ENCODE peak calls at places on chromosomes 16 and 17, in seven cellular contexts. One of them, this sample, is unnamed.

GRCh38 chr16:57570301-57571070 is 28.0 kb downstream of the ADGRG5 start:
- DNase-seq in hepatocyte: no peak
- DNase-seq in CD4-positive, alpha-beta memory T cell: no peak
- DNase-seq in cardiac muscle cell: no peak
- DNase-seq in colonic mucosa: no peak
- DNase-seq in substantia nigra: no peak
- DNase-seq in mammary epithelial cell: no peak
- DNase-seq in this sample: no peak

GRCh38 chr16:10465821-10466220 is 80.0 kb downstream of the ATF7IP2 start:
- DNase-seq in CD4-positive, alpha-beta memory T cell: no peak
- DNase-seq in colonic mucosa: no peak
- DNase-seq in hepatocyte: no peak
- DNase-seq in cardiac muscle cell: no peak
- DNase-seq in substantia nigra: no peak
- DNase-seq in mammary epithelial cell: no peak
- DNase-seq in this sample: no peak

GRCh38 chr16:49816782-49817370 is 39.0 kb downstream of the ZNF423 start:
- DNase-seq in CD4-positive, alpha-beta memory T cell: no peak
- DNase-seq in mammary epithelial cell: no peak
- DNase-seq in colonic mucosa: no peak
- DNase-seq in cardiac muscle cell: no peak
- DNase-seq in substantia nigra: no peak
- DNase-seq in hepatocyte: no peak
- DNase-seq in this sample: no peak

GRCh38 chr16:64363039-64363438 is 758.8 kb downstream of the CDH11 start:
- DNase-seq in cardiac muscle cell: no peak
- DNase-seq in colonic mucosa: no peak
- DNase-seq in mammary epithelial cell: no peak
- DNase-seq in substantia nigra: no peak
- DNase-seq in hepatocyte: no peak
- DNase-seq in CD4-positive, alpha-beta memory T cell: no peak
- DNase-seq in this sample: no peak

GRCh38 chr17:8447816-8448215 is 12.1 kb downstream of the NDEL1 start:
- DNase-seq in CD4-positive, alpha-beta memory T cell: no peak
- DNase-seq in mammary epithelial cell: no peak
- DNase-seq in cardiac muscle cell: peak; percentile 65
- DNase-seq in substantia nigra: no peak
- DNase-seq in colonic mucosa: no peak
- DNase-seq in hepatocyte: no peak
- DNase-seq in this sample: no peak

GRCh38 chr17:2402517-2402916 is 1.7 kb upstream of the MNT start:
- DNase-seq in mammary epithelial cell: no peak
- DNase-seq in substantia nigra: no peak
- DNase-seq in hepatocyte: no peak
- DNase-seq in CD4-positive, alpha-beta memory T cell: no peak
- DNase-seq in colonic mucosa: no peak
- DNase-seq in cardiac muscle cell: no peak
- DNase-seq in this sample: peak; percentile 28

GRCh38 chr17:78745407-78746088 is 36.5 kb downstream of the CYTH1 start:
- DNase-seq in hepatocyte: peak; percentile 66
- DNase-seq in CD4-positive, alpha-beta memory T cell: peak; percentile 56
- DNase-seq in mammary epithelial cell: no peak
- DNase-seq in cardiac muscle cell: peak; percentile 53
- DNase-seq in colonic mucosa: no peak
- DNase-seq in substantia nigra: no peak
- DNase-seq in this sample: no peak

GRCh38 chr16:27776556-27776955 is 226.6 kb downstream of the KATNIP start:
- DNase-seq in colonic mucosa: no peak
- DNase-seq in mammary epithelial cell: no peak
- DNase-seq in substantia nigra: peak; percentile 36
- DNase-seq in hepatocyte: no peak
- DNase-seq in cardiac muscle cell: no peak
- DNase-seq in CD4-positive, alpha-beta memory T cell: no peak
- DNase-seq in this sample: peak; percentile 76

GRCh38 chr16:30335598-30336474 is 19.3 kb downstream of the CD2BP2 start:
- DNase-seq in cardiac muscle cell: no peak
- DNase-seq in colonic mucosa: peak; percentile 34
- DNase-seq in hepatocyte: peak; percentile 37
- DNase-seq in substantia nigra: no peak
- DNase-seq in CD4-positive, alpha-beta memory T cell: no peak
- DNase-seq in mammary epithelial cell: peak; percentile 58
- DNase-seq in this sample: no peak

GRCh38 chr17:70114405-70114804 is 39.4 kb downstream of the KCNJ16 start:
- DNase-seq in hepatocyte: no peak
- DNase-seq in cardiac muscle cell: no peak
- DNase-seq in colonic mucosa: no peak
- DNase-seq in substantia nigra: no peak
- DNase-seq in CD4-positive, alpha-beta memory T cell: no peak
- DNase-seq in mammary epithelial cell: no peak
- DNase-seq in this sample: no peak

GRCh38 chr17:39606434-39607056 is 1.2 kb downstream of the NEUROD2 start:
- DNase-seq in substantia nigra: no peak
- DNase-seq in cardiac muscle cell: no peak
- DNase-seq in mammary epithelial cell: no peak
- DNase-seq in colonic mucosa: no peak
- DNase-seq in CD4-positive, alpha-beta memory T cell: no peak
- DNase-seq in hepatocyte: no peak
- DNase-seq in this sample: no peak

GRCh38 chr17:80254396-80255241 is 6.0 kb upstream of the RNF213 start:
- DNase-seq in substantia nigra: no peak
- DNase-seq in mammary epithelial cell: peak; percentile 87
- DNase-seq in hepatocyte: peak; percentile 78
- DNase-seq in colonic mucosa: peak; percentile 79
- DNase-seq in CD4-positive, alpha-beta memory T cell: peak; percentile 52
- DNase-seq in cardiac muscle cell: no peak
- DNase-seq in this sample: peak; percentile 96

GRCh38 chr17:17181666-17182600 is 24.2 kb downstream of the PLD6 start:
- DNase-seq in substantia nigra: no peak
- DNase-seq in mammary epithelial cell: no peak
- DNase-seq in cardiac muscle cell: no peak
- DNase-seq in hepatocyte: no peak
- DNase-seq in colonic mucosa: no peak
- DNase-seq in CD4-positive, alpha-beta memory T cell: peak; percentile 71
- DNase-seq in this sample: peak; percentile 43

GRCh38 chr17:17182601-17183136 is 23.5 kb downstream of the PLD6 start:
- DNase-seq in substantia nigra: no peak
- DNase-seq in cardiac muscle cell: no peak
- DNase-seq in colonic mucosa: no peak
- DNase-seq in hepatocyte: no peak
- DNase-seq in mammary epithelial cell: no peak
- DNase-seq in CD4-positive, alpha-beta memory T cell: no peak
- DNase-seq in this sample: no peak

GRCh38 chr17:17180741-17181525 is 25.2 kb downstream of the PLD6 start:
- DNase-seq in mammary epithelial cell: no peak
- DNase-seq in substantia nigra: no peak
- DNase-seq in hepatocyte: no peak
- DNase-seq in cardiac muscle cell: no peak
- DNase-seq in CD4-positive, alpha-beta memory T cell: no peak
- DNase-seq in colonic mucosa: no peak
- DNase-seq in this sample: peak; percentile 51

GRCh38 chr17:17186051-17186450 is 20.1 kb downstream of the PLD6 start:
- DNase-seq in hepatocyte: peak; percentile 54
- DNase-seq in CD4-positive, alpha-beta memory T cell: no peak
- DNase-seq in cardiac muscle cell: peak; percentile 24
- DNase-seq in colonic mucosa: no peak
- DNase-seq in mammary epithelial cell: peak; percentile 78
- DNase-seq in substantia nigra: no peak
- DNase-seq in this sample: peak; percentile 86

GRCh38 chr17:17183744-17184143 is 22.4 kb downstream of the PLD6 start:
- DNase-seq in substantia nigra: no peak
- DNase-seq in colonic mucosa: no peak
- DNase-seq in mammary epithelial cell: no peak
- DNase-seq in hepatocyte: no peak
- DNase-seq in cardiac muscle cell: peak; percentile 60
- DNase-seq in CD4-positive, alpha-beta memory T cell: no peak
- DNase-seq in this sample: no peak
- H3K27ac ChIP-seq in substantia nigra: no peak overlapping the region
- H3K27ac ChIP-seq in colonic mucosa: no peak overlapping the region
- H3K27ac ChIP-seq in mammary epithelial cell: no peak overlapping the region
- H3K27ac ChIP-seq in hepatocyte: no peak overlapping the region
- H3K27ac ChIP-seq in cardiac muscle cell: peak overlapping the region; percentile 67
- H3K27ac ChIP-seq in CD4-positive, alpha-beta memory T cell: peak overlapping the region; percentile 52
- H3K27ac ChIP-seq in this sample: no peak overlapping the region

GRCh38 chr17:869567-870530 is 87.7 kb downstream of the MRM3 start:
- DNase-seq in mammary epithelial cell: peak; percentile 96
- DNase-seq in cardiac muscle cell: no peak
- DNase-seq in colonic mucosa: no peak
- DNase-seq in CD4-positive, alpha-beta memory T cell: no peak
- DNase-seq in substantia nigra: no peak
- DNase-seq in hepatocyte: peak; percentile 68
- DNase-seq in this sample: no peak
- H3K27ac ChIP-seq in mammary epithelial cell: peak overlapping the region; percentile 89
- H3K27ac ChIP-seq in cardiac muscle cell: peak overlapping the region; percentile 13
- H3K27ac ChIP-seq in colonic mucosa: peak overlapping the region; percentile 61
- H3K27ac ChIP-seq in CD4-positive, alpha-beta memory T cell: no peak overlapping the region
- H3K27ac ChIP-seq in substantia nigra: no peak overlapping the region
- H3K27ac ChIP-seq in hepatocyte: peak overlapping the region; percentile 85
- H3K27ac ChIP-seq in this sample: peak overlapping the region; percentile 56

GRCh38 chr17:48871551-48872351 is 20.8 kb upstream of the ATP5MC1 start:
- DNase-seq in substantia nigra: no peak
- DNase-seq in CD4-positive, alpha-beta memory T cell: no peak
- DNase-seq in colonic mucosa: peak; percentile 91
- DNase-seq in mammary epithelial cell: no peak
- DNase-seq in cardiac muscle cell: no peak
- DNase-seq in hepatocyte: peak; percentile 87
- DNase-seq in this sample: no peak
- H3K27ac ChIP-seq in substantia nigra: no peak overlapping the region
- H3K27ac ChIP-seq in CD4-positive, alpha-beta memory T cell: no peak overlapping the region
- H3K27ac ChIP-seq in colonic mucosa: peak overlapping the region; percentile 88
- H3K27ac ChIP-seq in mammary epithelial cell: no peak overlapping the region
- H3K27ac ChIP-seq in cardiac muscle cell: peak overlapping the region; percentile 39
- H3K27ac ChIP-seq in hepatocyte: peak overlapping the region; percentile 97
- H3K27ac ChIP-seq in this sample: peak overlapping the region; percentile 41

DNA sequence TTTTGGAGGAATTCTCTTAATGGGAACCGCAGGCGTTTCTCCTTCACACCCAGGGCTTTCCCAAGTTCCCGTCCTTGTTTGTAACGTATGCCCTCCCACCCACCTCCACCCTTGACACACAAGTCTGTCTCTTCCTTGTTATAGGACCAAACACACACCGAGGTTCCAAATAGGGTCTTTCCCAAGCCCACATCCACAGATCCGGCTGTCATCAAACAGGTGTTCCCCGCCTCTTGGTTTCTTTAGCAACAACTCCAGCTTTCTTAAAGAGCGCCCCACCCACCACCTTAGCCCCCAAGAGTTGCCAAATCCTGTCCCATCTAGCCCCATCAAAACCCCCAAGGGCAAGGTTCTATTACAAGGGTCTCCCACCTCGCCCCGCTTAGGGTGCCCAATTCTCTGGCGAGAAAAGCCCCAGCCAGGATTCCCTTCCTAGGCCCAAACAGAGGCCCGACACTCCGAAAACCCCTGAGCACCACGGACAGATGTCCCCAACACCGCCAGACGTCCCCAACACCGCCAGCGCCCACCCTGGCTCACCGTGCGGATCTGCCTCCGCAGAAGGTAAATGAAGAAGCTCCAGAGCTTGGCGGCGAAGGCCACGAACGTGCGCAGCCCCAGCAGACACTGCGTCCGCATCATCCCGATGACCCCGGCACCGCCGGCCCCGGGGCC is 742 bp downstream of the CTDNEP1 start:
- DNase-seq in CD4-positive, alpha-beta memory T cell: no peak
- DNase-seq in colonic mucosa: peak; percentile 44
- DNase-seq in cardiac muscle cell: no peak
- DNase-seq in substantia nigra: no peak
- DNase-seq in hepatocyte: peak; percentile 35
- DNase-seq in mammary epithelial cell: no peak
- DNase-seq in this sample: no peak
- H3K27ac ChIP-seq in CD4-positive, alpha-beta memory T cell: peak overlapping the region; percentile 98
- H3K27ac ChIP-seq in colonic mucosa: peak overlapping the region; percentile 99
- H3K27ac ChIP-seq in cardiac muscle cell: peak overlapping the region; percentile 99
- H3K27ac ChIP-seq in substantia nigra: peak overlapping the region; percentile 100
- H3K27ac ChIP-seq in hepatocyte: peak overlapping the region; percentile 94
- H3K27ac ChIP-seq in mammary epithelial cell: peak overlapping the region; percentile 66
- H3K27ac ChIP-seq in this sample: peak overlapping the region; percentile 100

GRCh38 chr17:962166-962565 is 17.4 kb downstream of the NXN start:
- DNase-seq in substantia nigra: no peak
- DNase-seq in mammary epithelial cell: no peak
- DNase-seq in hepatocyte: no peak
- DNase-seq in cardiac muscle cell: no peak
- DNase-seq in CD4-positive, alpha-beta memory T cell: no peak
- DNase-seq in colonic mucosa: no peak
- DNase-seq in this sample: peak; percentile 66

GRCh38 chr17:967122-967521 is 12.5 kb downstream of the NXN start:
- DNase-seq in CD4-positive, alpha-beta memory T cell: no peak
- DNase-seq in mammary epithelial cell: no peak
- DNase-seq in cardiac muscle cell: no peak
- DNase-seq in colonic mucosa: no peak
- DNase-seq in hepatocyte: no peak
- DNase-seq in substantia nigra: no peak
- DNase-seq in this sample: no peak

GRCh38 chr17:964881-965280 is 14.7 kb downstream of the NXN start:
- DNase-seq in cardiac muscle cell: peak; percentile 59
- DNase-seq in CD4-positive, alpha-beta memory T cell: no peak
- DNase-seq in mammary epithelial cell: no peak
- DNase-seq in colonic mucosa: no peak
- DNase-seq in substantia nigra: no peak
- DNase-seq in hepatocyte: no peak
- DNase-seq in this sample: no peak

GRCh38 chr17:962650-963049 is 16.9 kb downstream of the NXN start:
- DNase-seq in mammary epithelial cell: no peak
- DNase-seq in CD4-positive, alpha-beta memory T cell: no peak
- DNase-seq in hepatocyte: no peak
- DNase-seq in cardiac muscle cell: peak; percentile 83
- DNase-seq in colonic mucosa: no peak
- DNase-seq in substantia nigra: no peak
- DNase-seq in this sample: no peak

DNA sequence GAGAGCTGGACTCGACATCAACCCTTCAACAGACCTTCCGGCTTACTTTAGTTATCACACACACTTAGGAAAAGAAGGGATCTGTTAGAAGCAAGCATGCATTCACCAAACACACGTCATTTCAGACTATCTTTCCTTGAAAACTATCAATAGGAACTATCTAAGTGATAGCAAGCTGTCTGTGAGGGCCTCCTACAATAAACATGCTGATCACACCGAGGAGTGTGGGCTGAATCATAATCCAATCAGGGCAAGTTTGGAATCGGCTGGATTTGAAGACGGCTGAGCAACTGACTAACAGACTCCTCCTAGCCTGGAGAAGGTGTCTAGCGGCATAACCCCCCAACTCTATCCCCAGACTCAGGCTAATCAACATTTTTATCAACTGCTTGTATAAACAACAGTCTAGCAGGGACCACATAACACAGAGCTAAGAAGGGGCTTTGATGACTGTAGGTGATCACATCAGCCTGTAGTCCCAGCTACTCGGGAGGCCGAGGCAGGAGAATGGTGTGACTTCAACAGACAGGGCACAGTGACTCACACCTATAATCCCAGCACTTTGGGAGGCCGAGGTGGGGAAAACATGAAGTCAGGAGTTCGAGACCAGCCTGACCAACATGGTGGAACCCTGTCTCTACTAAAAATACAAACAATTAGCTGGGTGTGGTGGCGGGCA is 14.1 kb downstream of the NXN start:
- DNase-seq in substantia nigra: no peak
- DNase-seq in hepatocyte: peak; percentile 63
- DNase-seq in CD4-positive, alpha-beta memory T cell: no peak
- DNase-seq in mammary epithelial cell: no peak
- DNase-seq in cardiac muscle cell: no peak
- DNase-seq in colonic mucosa: no peak
- DNase-seq in this sample: no peak
- H3K27ac ChIP-seq in substantia nigra: no peak overlapping the region
- H3K27ac ChIP-seq in hepatocyte: peak overlapping the region; percentile 93
- H3K27ac ChIP-seq in CD4-positive, alpha-beta memory T cell: no peak overlapping the region
- H3K27ac ChIP-seq in mammary epithelial cell: no peak overlapping the region
- H3K27ac ChIP-seq in cardiac muscle cell: peak overlapping the region; percentile 96
- H3K27ac ChIP-seq in colonic mucosa: no peak overlapping the region
- H3K27ac ChIP-seq in this sample: no peak overlapping the region